ENCODE peak calls at places on chromosomes 4 and X, in five cellular contexts. C, D, I, H and Y are unnamed samples.

GRCh38 chr4:126065016-126065415 is 750.3 kb downstream of the FAT4 start:
- DNase-seq in C (no peak), D (no peak), I (no peak), H (no peak), Y (no peak)

GRCh38 chr4:5635826-5636196 is 72.5 kb downstream of the EVC2 start:
- DNase-seq in C (peak), D (peak), I (no peak), H (peak), Y (no peak)

GRCh38 chr4:121272526-121272925 is 108.3 kb downstream of the QRFPR start:
- DNase-seq in C (peak), D (peak), I (no peak), H (peak), Y (no peak)

GRCh38 chr4:6896035-6896434 is 13.6 kb upstream of the TBC1D14 start:
- DNase-seq in C (no peak), D (no peak), I (no peak), H (no peak), Y (no peak)

GRCh38 chr4:153486281-153487151 is 20.4 kb downstream of the TMEM131L start:
- DNase-seq in C (peak), D (peak), I (no peak), H (peak), Y (no peak)

GRCh38 chrX:49282647-49283011 is 13.0 kb downstream of the PPP1R3F start:
- DNase-seq in C (peak), D (peak), I (no peak), H (peak), Y (no peak)

GRCh38 chr4:75930152-75930551 is 10.7 kb downstream of the NAAA start:
- DNase-seq in C (no peak), D (no peak), I (no peak), H (no peak), Y (no peak)

GRCh38 chr4:183808102-183808466 is 97.0 kb upstream of the STOX2 start:
- DNase-seq in C (no peak), D (no peak), I (no peak), H (no peak), Y (no peak)

GRCh38 chr4:43690121-43690520 is 758.5 kb downstream of the KCTD8 start:
- DNase-seq in C (no peak), D (no peak), I (no peak), H (peak), Y (no peak)

GRCh38 chr4:8672486-8672885 is 79.9 kb downstream of the CPZ start:
- DNase-seq in C (no peak), D (no peak), I (no peak), H (no peak), Y (no peak)

GRCh38 chrX:154481911-154482601 is 3.0 kb upstream of the LAGE3 start:
- DNase-seq in C (no peak), D (no peak), I (no peak), H (no peak), Y (no peak)

GRCh38 chr4:53497446-53498069 is 93.7 kb downstream of the LNX1 start:
- DNase-seq in C (peak), D (peak), I (peak), H (peak), Y (no peak)

GRCh38 chr4:10172278-10173038 is 55.9 kb upstream of the WDR1 start:
- DNase-seq in C (no peak), D (no peak), I (no peak), H (peak), Y (no peak)

GRCh38 chr4:149409186-149410056 is 406.2 kb downstream of the IQCM start:
- DNase-seq in C (peak), D (peak), I (no peak), H (peak), Y (no peak)

GRCh38 chr4:186105721-186106335 is 1.3 kb downstream of the FAM149A start:
- DNase-seq in C (no peak), D (peak), I (no peak), H (peak), Y (no peak)

GRCh38 chr4:160567634-160568033 is 1464.8 kb downstream of the RAPGEF2 start:
- DNase-seq in C (no peak), D (no peak), I (no peak), H (no peak), Y (no peak)

GRCh38 chrX:9465380-9466114 is 689 bp downstream of the TBL1X start:
- DNase-seq in C (peak), D (no peak), I (peak), H (no peak), Y (no peak)

GRCh38 chrX:50747471-50747900 is 66.5 kb downstream of the SHROOM4 start:
- DNase-seq in C (peak), D (peak), I (peak), H (no peak), Y (no peak)

GRCh38 chr4:27463816-27464215 is 603.2 kb downstream of the STIM2 start:
- DNase-seq in C (peak), D (peak), I (no peak), H (peak), Y (no peak)

GRCh38 chr4:73683033-73683432 is 57.3 kb upstream of the CXCL8 start:
- DNase-seq in C (no peak), D (no peak), I (no peak), H (no peak), Y (no peak)

GRCh38 chrX:69705818-69706217 is 89.9 kb downstream of the EDA start:
- DNase-seq in C (no peak), D (no peak), I (no peak), H (no peak), Y (no peak)

GRCh38 chrX:22135171-22135711 is 103.1 kb downstream of the PHEX start:
- DNase-seq in C (peak), D (peak), I (peak), H (peak), Y (no peak)

GRCh38 chr4:2852481-2852881 is 8.8 kb downstream of the ADD1 start:
- DNase-seq in C (no peak), D (no peak), I (no peak), H (no peak), Y (no peak)

GRCh38 chr4:121277194-121278105 is 103.4 kb downstream of the QRFPR start:
- DNase-seq in C (no peak), D (peak), I (no peak), H (peak), Y (no peak)

GRCh38 chr4:43331226-43332078 is 438.9 kb downstream of the GRXCR1 start:
- DNase-seq in C (peak), D (peak), I (no peak), H (peak), Y (no peak)

GRCh38 chr4:110589297-110589696 is 33.6 kb downstream of the PITX2 start:
- DNase-seq in C (peak), D (peak), I (no peak), H (peak), Y (no peak)

GRCh38 chr4:121113680-121114079 is 41.3 kb upstream of the NDNF start:
- DNase-seq in C (no peak), D (no peak), I (no peak), H (no peak), Y (no peak)

GRCh38 chr4:142901166-142901662 is 55.1 kb upstream of the INPP4B start:
- DNase-seq in C (peak), D (peak), I (no peak), H (no peak), Y (no peak)

GRCh38 chrX:139194571-139195280 is 335.8 kb upstream of the F9 start:
- DNase-seq in C (no peak), D (no peak), I (no peak), H (no peak), Y (no peak)

GRCh38 chrX:13703589-13703988 is 14.7 kb downstream of the RAB9A start:
- DNase-seq in C (no peak), D (no peak), I (no peak), H (no peak), Y (no peak)

GRCh38 chrX:40096395-40097091 is 1.2 kb downstream of the BCOR start:
- DNase-seq in C (peak), D (no peak), I (no peak), H (no peak), Y (no peak)

GRCh38 chr4:164874791-164875190 is 2.2 kb upstream of the APELA start:
- DNase-seq in C (no peak), D (no peak), I (no peak), H (no peak), Y (no peak)

GRCh38 chr4:132180020-132180427 is 969.1 kb upstream of the PCDH10 start:
- DNase-seq in C (peak), D (peak), I (no peak), H (peak), Y (no peak)

GRCh38 chr4:41360911-41361830 is 104.4 kb downstream of the UCHL1 start:
- DNase-seq in C (peak), D (peak), I (peak), H (peak), Y (peak)

GRCh38 chr4:140028676-140029407 is 125.1 kb downstream of the MAML3 start:
- DNase-seq in C (peak), D (no peak), I (no peak), H (no peak), Y (no peak)

GRCh38 chr4:48127882-48128394 is 6.1 kb downstream of the TXK start:
- DNase-seq in C (peak), D (peak), I (peak), H (peak), Y (peak)

GRCh38 chrX:19904778-19905367 is 17.5 kb upstream of the SH3KBP1 start:
- DNase-seq in C (peak), D (peak), I (no peak), H (peak), Y (no peak)

GRCh38 chr4:55437356-55437796 is 41.6 kb downstream of the TMEM165 start:
- DNase-seq in C (peak), D (peak), I (no peak), H (peak), Y (no peak)

DNA sequence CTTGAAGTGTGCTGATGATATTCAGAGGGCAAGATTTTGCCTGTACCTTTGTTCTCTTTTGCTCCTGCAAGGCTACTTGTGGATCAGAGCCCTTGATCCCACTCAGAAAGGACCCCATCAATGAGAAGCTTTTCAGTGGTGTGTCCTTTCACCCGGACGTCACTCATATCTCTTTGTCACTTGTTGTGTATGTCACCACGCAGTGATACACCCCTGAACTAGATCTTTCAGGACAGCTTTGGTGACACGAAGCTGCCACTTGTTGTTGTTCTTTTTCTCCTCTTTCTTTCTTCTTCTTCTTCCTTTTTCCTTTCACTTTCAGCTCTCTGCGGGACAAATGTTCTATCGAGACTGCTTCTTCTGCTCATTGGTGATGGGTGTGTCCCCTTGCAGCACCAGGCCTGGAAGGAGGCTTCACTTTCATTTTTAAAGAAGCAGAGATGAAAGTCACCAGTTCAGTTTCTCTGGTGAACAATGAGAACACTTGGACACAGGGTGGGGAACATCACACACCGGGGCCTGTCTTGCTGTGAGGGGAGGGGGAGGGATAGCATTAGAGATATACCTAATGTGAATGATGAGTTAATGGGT is 83.6 kb downstream of the NBDY start:
- DNase-seq in C (no peak), D (no peak), I (no peak), H (no peak), Y (no peak)
- TF ChIP-seq CTCF in C (no peak), D (no peak), I (no peak), H (no peak), Y (no peak)

GRCh38 chr4:86891785-86892638 is at the start of gene C4orf36:
- DNase-seq in C (peak), D (peak), I (peak), H (peak), Y (peak)
- TF ChIP-seq CTCF in C (no peak), D (no peak), I (no peak), H (no peak), Y (peak)

DNA sequence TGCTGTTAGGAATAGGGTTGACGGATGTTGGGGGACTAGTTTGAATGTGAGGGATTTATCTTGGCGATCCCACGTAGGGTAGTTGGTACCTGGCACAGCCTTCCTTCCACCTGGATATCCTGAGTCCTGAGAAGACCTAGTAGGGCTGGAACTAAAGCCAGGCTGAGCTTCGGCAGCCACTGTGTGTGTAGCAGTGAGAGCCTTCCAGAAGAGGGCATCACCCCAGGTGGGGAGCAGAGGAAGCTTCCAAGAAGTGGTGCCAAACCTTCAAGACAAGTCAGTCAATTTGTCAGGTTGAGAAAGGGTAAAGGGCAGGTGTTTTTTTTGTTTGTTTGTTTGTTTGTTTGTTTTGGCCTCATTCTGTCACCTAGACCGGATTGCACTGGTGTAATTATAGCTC is 1.2 kb upstream of the FGFBP2 start:
- DNase-seq in C (no peak), D (no peak), I (no peak), H (no peak), Y (no peak)
- TF ChIP-seq CTCF in C (no peak), D (peak), I (no peak), H (no peak), Y (no peak)

DNA sequence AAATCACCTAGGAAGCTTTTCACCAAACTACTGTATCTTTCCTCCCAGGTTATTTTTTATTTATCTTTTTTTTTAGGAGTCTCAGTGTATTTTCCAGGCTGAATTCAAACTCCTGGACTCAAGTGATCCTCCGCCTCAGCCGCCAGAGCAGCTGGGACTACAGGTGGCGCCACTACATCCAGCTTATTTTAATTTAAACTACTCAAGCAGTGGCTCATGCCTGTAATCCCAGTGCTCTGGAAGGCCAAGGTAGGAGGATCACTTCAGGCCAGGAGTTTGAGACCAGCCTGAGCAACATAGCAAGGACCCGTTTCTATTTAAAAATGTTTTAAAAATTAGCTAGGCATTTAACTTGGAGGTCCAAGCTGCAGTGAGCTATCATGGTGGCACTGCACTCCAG is 37.8 kb downstream of the LEF1 start:
- DNase-seq in C (no peak), D (no peak), I (no peak), H (no peak), Y (no peak)
- TF ChIP-seq CTCF in C (peak), D (peak), I (no peak), H (no peak), Y (no peak)

DNA sequence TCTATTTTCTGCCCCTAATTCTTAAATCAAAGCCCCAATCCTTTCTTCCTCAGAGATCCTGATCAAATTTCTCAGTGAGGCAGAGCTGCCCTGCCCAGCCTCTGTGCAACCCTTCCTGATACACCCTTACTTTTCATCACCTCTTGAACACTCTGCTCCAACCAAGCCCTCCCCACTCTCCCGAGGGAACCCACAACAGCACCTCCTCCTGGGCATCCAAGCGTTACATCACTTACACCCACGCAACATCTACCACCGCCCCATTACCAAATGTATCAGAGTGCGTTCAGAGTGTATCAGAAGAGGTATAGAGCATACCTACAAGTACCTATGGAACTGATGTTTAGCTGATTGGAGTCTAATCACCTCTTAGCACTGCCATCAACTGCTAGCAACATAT is 186.5 kb downstream of the RAP1GDS1 start:
- DNase-seq in C (no peak), D (no peak), I (no peak), H (no peak), Y (no peak)
- TF ChIP-seq CTCF in C (no peak), D (no peak), I (no peak), H (no peak), Y (no peak)

DNA sequence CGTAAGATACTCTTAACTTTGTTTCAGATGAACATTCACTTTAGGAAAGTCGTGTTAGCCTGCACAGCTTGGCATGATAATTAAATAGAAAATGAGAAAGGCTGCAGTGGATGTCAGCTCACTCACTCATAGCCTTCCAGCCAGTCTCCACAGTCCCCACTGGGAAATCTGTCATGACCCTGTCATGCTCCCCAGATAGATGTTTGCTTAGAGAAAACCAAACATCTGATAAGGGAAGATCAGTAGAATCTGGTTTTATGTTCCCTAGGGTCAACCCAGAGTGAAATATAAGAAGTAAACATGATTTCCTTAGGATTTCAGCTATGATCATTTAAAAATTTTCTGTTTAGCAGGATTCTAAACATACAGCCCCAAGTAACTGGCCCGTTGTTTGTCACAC is 180.0 kb downstream of the BANK1 start:
- DNase-seq in C (no peak), D (no peak), I (no peak), H (no peak), Y (no peak)
- TF ChIP-seq CTCF in C (no peak), D (no peak), I (no peak), H (no peak), Y (no peak)